ENCODE peak calls at places on chromosomes 6 and 20, in five cellular contexts. T is T-helper 9 cell, O is amniotic epithelial cell, J is PC-9, X is renal cortical epithelial cell. G is an unnamed sample.

GRCh38 chr6:20569000-20569610 is 34.8 kb downstream of the CDKAL1 start:
- DNase-seq in J (no peak), X (peak), T (no peak), O (peak), G (no peak)

GRCh38 chr20:57238089-57238488 is 28.4 kb downstream of the BMP7 start:
- DNase-seq in T (no peak), O (no peak), X (no peak), J (no peak), G (no peak)

GRCh38 chr6:8017705-8018104 is 46.5 kb downstream of the BLOC1S5 start:
- DNase-seq in T (no peak), J (no peak), X (no peak), O (no peak), G (no peak)

GRCh38 chr6:28334272-28335039 is 1.5 kb downstream of the ZSCAN31 start:
- DNase-seq in J (no peak), O (no peak), X (no peak), T (no peak), G (no peak)

GRCh38 chr20:31910071-31910803 is 39.8 kb downstream of the TTLL9 start:
- DNase-seq in X (no peak), O (no peak), J (no peak), T (no peak), G (no peak)

GRCh38 chr6:157709514-157709913 is 113.5 kb upstream of the SNX9 start:
- DNase-seq in T (no peak), J (no peak), O (no peak), X (no peak), G (no peak)

GRCh38 chr20:20014659-20015058 is 2.5 kb upstream of the NAA20 start:
- DNase-seq in T (no peak), J (no peak), O (no peak), X (no peak), G (no peak)

GRCh38 chr20:24993337-24994185 is 1.0 kb upstream of the APMAP start:
- DNase-seq in O (peak), X (peak), J (peak), T (no peak), G (no peak)

GRCh38 chr6:7615611-7616383 is 25.8 kb downstream of the SNRNP48 start:
- DNase-seq in J (peak), X (peak), T (no peak), O (peak), G (peak)

GRCh38 chr6:54427396-54427910 is 119.2 kb downstream of the TINAG start:
- DNase-seq in J (no peak), O (no peak), T (no peak), X (peak), G (no peak)

GRCh38 chr20:33348136-33348937 is 53.0 kb downstream of the CDK5RAP1 start:
- DNase-seq in O (no peak), J (no peak), T (no peak), X (no peak), G (no peak)

GRCh38 chr20:10059006-10059405 is 24.2 kb downstream of the ANKEF1 start:
- DNase-seq in X (no peak), J (no peak), O (no peak), T (no peak), G (no peak)

G was measured in effector memory CD8-positive, alpha-beta T cell.